ENCODE peak calls at places on chromosomes 6 and 20, in seven cellular contexts. D is H54, O is spleen, F is breast epithelium, R is sigmoid colon, A is A549, N is lower leg skin. P is an unnamed sample.

GRCh38 chr6:50143011-50143719 is 93.4 kb upstream of the DEFB112 start:
- DNase-seq in A (no peak), R (no peak), O (no peak), F (no peak), N (no peak), D (no peak), P (no peak)

GRCh38 chr6:55388161-55388560 is 60.9 kb downstream of the GFRAL start:
- DNase-seq in O (no peak), N (no peak), A (no peak), R (no peak), D (no peak), F (no peak), P (no peak)

GRCh38 chr6:4805553-4806307 is 29.5 kb downstream of the CDYL start:
- DNase-seq in N (no peak), D (peak; percentile 17), O (no peak), F (no peak), A (peak; percentile 70), R (peak; percentile 68), P (peak; percentile 34)

GRCh38 chr6:82397962-82398692 is 34.5 kb downstream of the TPBG start:
- DNase-seq in F (no peak), R (no peak), D (peak; percentile 27), A (peak; percentile 25), N (no peak), O (no peak), P (no peak)

GRCh38 chr6:79543886-79544285 is 6.7 kb upstream of the LCA5 start:
- DNase-seq in F (no peak), A (no peak), R (no peak), O (no peak), D (no peak), N (no peak), P (no peak)

GRCh38 chr20:23637282-23638221 is at the start of gene CST3:
- DNase-seq in F (peak; percentile 85), A (peak; percentile 91), R (peak; percentile 97), D (peak; percentile 92), O (peak; percentile 90), N (peak; percentile 98), P (peak; percentile 85)

GRCh38 chr6:111757342-111757741 is 115.9 kb downstream of the FYN start:
- DNase-seq in R (no peak), N (no peak), D (peak; percentile 10), A (no peak), F (no peak), O (no peak), P (no peak)

GRCh38 chr6:148235446-148235845 is 107.2 kb upstream of the SASH1 start:
- DNase-seq in N (no peak), A (no peak), R (no peak), O (no peak), F (no peak), D (no peak), P (no peak)

GRCh38 chr20:16583444-16583843 is 10.2 kb upstream of the KIF16B start:
- DNase-seq in D (no peak), F (no peak), A (no peak), N (no peak), O (no peak), R (no peak), P (no peak)

GRCh38 chr6:73362869-73363536 is 545 bp downstream of the KHDC3L start:
- DNase-seq in R (no peak), N (no peak), F (no peak), O (no peak), D (no peak), A (no peak), P (no peak)

GRCh38 chr6:149179431-149179830 is 138.1 kb upstream of the TAB2 start:
- DNase-seq in O (no peak), F (no peak), R (no peak), A (no peak), D (no peak), N (no peak), P (no peak)

GRCh38 chr20:56630086-56630493 is 984 bp downstream of the TFAP2C start:
- DNase-seq in O (no peak), F (peak; percentile 90), R (peak; percentile 81), D (peak; percentile 93), N (peak; percentile 94), A (peak; percentile 83), P (peak; percentile 62)

GRCh38 chr6:66866801-66867200 is 1159.8 kb upstream of the EYS start:
- DNase-seq in O (no peak), F (no peak), A (no peak), R (no peak), N (no peak), D (no peak), P (no peak)

GRCh38 chr6:110944681-110945151 is 13.8 kb upstream of the GTF3C6 start:
- DNase-seq in O (no peak), F (no peak), R (no peak), N (no peak), D (peak; percentile 59), A (peak; percentile 86), P (peak; percentile 59)

GRCh38 chr6:53795254-53795701 is 473 bp downstream of the LRRC1 start:
- DNase-seq in A (no peak), O (no peak), D (peak; percentile 50), F (no peak), N (no peak), R (no peak), P (no peak)

GRCh38 chr20:17612287-17612974 is 42.6 kb downstream of the DSTN start:
- DNase-seq in R (peak; percentile 91), D (peak; percentile 5), A (peak; percentile 38), O (peak; percentile 80), F (no peak), N (peak; percentile 88), P (no peak)

GRCh38 chr6:112180095-112180820 is 74.1 kb downstream of the LAMA4 start:
- DNase-seq in F (no peak), R (peak; percentile 66), D (no peak), A (peak; percentile 81), O (no peak), N (no peak), P (peak; percentile 86)

GRCh38 chr6:100851819-100852218 is 29.3 kb downstream of the ASCC3 start:
- DNase-seq in F (no peak), R (no peak), D (no peak), O (peak; percentile 33), N (no peak), A (no peak), P (no peak)

GRCh38 chr6:56475736-56476457 is 166.8 kb downstream of the DST start:
- DNase-seq in F (no peak), A (no peak), R (no peak), D (no peak), O (no peak), N (no peak), P (peak; percentile 6)

GRCh38 chr6:132218063-132218696 is 183.1 kb downstream of the MOXD1 start:
- DNase-seq in R (no peak), A (no peak), O (no peak), D (no peak), F (no peak), N (no peak), P (peak; percentile 1)

GRCh38 chr20:47576516-47577033 is 74.9 kb downstream of the NCOA3 start:
- DNase-seq in R (peak; percentile 78), D (peak; percentile 46), F (no peak), A (peak; percentile 92), N (no peak), O (no peak), P (peak; percentile 28)

DNA sequence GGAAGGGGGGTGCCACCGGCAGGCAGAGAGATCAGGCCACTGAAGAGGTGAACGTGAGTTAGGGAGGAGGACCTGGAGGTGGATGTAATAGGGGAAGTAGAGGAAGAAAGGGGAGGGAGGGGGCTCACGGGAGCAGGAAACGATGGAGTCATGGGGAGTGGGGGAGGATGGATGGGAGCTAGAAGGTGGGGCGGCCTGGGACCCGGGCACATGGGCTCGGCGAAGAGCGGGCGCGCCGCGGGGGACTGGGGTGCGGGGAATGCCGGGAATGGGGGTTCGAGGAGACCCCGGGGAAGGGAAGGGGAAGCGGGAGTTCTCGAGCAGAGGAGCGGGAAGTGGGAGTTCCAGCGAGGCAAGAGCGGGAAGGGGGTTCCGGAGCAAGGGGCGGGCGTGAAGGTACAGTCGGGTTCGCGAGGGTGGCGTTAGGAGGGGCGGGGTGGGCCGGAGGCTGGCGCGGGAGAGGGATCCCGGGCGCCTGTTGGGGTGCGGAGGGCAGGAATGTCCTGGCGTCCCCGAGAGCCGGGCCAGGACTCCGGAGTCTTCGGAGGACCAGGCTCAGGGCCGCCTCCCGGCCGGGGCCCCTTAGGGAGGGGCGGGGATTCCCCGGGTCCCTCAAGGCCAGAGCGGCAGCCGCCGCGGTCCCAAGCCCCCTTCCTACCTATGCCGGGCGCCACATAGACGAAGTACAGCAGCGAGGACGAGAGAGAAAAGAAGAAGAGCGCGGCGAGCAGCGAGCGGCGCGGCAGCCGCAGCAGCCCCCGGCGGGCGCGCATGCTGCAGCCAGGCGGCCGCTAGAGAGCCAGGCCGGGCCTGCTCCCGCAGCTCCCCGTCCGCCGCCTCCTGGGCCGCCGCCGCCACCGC is 530 bp downstream of the B4GALT5 start:
- DNase-seq in A (no peak), O (peak; percentile 88), F (no peak), D (peak; percentile 36), N (peak; percentile 89), R (peak; percentile 71), P (peak; percentile 55)
- TF ChIP-seq POLR2A in A (no peak), O (no peak), F (no peak), D (no peak), N (no peak), R (no peak), P (no peak)

DNA sequence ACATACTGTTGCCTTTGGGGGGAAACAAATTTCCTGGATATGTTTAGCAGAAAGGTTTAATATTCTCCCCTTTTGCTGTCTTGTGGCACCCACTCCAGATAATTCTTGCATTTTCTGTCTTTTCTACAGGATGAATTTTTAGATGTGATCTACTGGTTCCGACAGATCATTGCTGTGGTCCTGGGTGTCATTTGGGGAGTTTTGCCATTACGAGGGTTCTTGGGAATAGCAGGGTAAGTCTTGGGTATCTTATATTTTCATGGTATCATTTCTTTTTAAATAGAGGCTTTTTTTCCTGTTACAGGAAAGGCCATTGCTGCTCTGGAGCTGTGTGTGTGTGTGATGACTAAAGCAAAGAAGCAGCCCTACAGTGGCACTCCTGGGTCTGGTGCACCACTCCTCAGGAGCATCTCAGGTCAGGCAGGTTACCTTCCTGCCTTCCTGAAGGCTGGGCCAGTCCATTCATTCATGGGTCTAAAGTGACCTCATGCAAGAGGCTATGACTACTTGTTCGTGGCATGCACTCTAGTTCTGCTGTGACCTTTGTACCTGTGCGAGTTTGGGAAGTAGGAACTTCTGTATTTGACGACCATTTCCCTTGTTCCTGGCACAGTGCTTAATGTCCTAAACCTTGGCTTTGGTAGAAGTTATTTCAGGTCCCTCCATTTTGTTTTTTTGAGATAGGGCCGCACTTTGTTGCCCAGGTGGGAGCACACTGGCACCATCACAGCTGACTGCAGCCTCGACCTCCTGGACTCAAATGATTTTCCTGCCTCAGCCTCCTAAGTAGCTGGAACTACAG is 2.2 kb downstream of the RAB5IF start:
- DNase-seq in R (no peak), D (no peak), A (peak; percentile 86), N (no peak), F (no peak), O (no peak), P (no peak)
- TF ChIP-seq POLR2A in R (no peak), D (no peak), A (no peak), N (no peak), F (no peak), O (no peak), P (no peak)

GRCh38 chr20:32535953-32536823 is 48.9 kb downstream of the NOL4L start:
- DNase-seq in F (no peak), A (peak; percentile 41), O (peak; percentile 94), N (no peak), D (no peak), R (no peak), P (peak; percentile 75)
- TF ChIP-seq POLR2A in F (no peak), A (no peak), O (no peak), N (no peak), D (no peak), R (no peak), P (no peak)

DNA sequence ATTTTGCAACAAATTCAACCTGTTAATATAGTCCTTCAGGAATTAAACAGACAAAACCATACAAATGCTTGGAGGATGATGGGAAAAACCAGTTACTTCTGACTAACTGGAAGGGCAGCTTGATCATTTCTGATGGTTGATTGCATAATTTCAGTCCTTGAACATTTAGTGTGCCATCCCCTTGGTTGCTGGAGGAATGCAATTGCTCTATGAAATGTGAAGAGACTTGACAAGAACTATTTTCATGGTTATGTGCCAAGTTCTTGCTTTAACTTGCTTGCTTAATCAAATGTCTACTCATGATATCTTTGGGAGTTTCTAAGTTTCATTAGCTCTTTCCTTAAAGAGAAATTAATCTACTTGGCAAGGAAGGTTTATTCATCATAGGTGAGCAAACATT is 45.2 kb downstream of the ANKEF1 start:
- DNase-seq in R (no peak), A (peak; percentile 62), N (no peak), F (no peak), D (no peak), O (no peak), P (no peak)
- TF ChIP-seq POLR2A in R (no peak), A (no peak), N (no peak), F (no peak), D (no peak), O (no peak), P (no peak)